ENCODE peak calls at places on chromosomes 13 and 19, in eight cellular contexts. L, Q, D, A, O, R, K and U are unnamed samples.

GRCh38 chr13:57739791-57740190 is 108.2 kb downstream of the PCDH17 start:
- DNase-seq in O (no peak), L (no peak), D (no peak), K (no peak), Q (no peak), R (no peak), A (no peak), U (no peak)

GRCh38 chr13:94112227-94112626 is 367.3 kb downstream of the DCT start:
- DNase-seq in Q (peak; percentile 77), D (no peak), O (no peak), A (no peak), K (no peak), L (peak; percentile 93), R (no peak), U (no peak)

GRCh38 chr19:3357731-3358391 is 8.5 kb upstream of the NFIC start:
- DNase-seq in R (peak; percentile 27), Q (no peak), K (no peak), A (no peak), O (no peak), D (peak; percentile 22), L (no peak), U (no peak)

GRCh38 chr13:108728370-108728769 is 99.0 kb downstream of the MYO16 start:
- DNase-seq in O (no peak), A (no peak), R (no peak), K (no peak), L (no peak), Q (no peak), D (no peak), U (no peak)

GRCh38 chr19:2302319-2303208 is 5.4 kb downstream of the LINGO3 start:
- DNase-seq in K (peak; percentile 63), O (no peak), A (no peak), D (peak; percentile 51), R (peak; percentile 62), L (peak; percentile 55), Q (no peak), U (no peak)

GRCh38 chr13:101231751-101232428 is 184.4 kb downstream of the NALCN start:
- DNase-seq in Q (no peak), O (no peak), D (no peak), L (peak; percentile 41), A (no peak), K (no peak), R (no peak), U (no peak)

GRCh38 chr13:78659450-78660110 is 625 bp upstream of the OBI1 start:
- DNase-seq in L (peak; percentile 1), K (no peak), D (no peak), O (no peak), A (no peak), Q (no peak), R (peak; percentile 14), U (peak; percentile 47)

GRCh38 chr19:40502647-40503046 is 35.8 kb downstream of the SPTBN4 start:
- DNase-seq in K (no peak), R (no peak), A (no peak), O (no peak), L (peak; percentile 11), D (peak; percentile 8), Q (no peak), U (no peak)

GRCh38 chr19:3029070-3029923 is at the start of gene TLE2:
- DNase-seq in D (no peak), R (peak; percentile 33), L (no peak), O (no peak), Q (no peak), A (no peak), K (no peak), U (no peak)

GRCh38 chr13:67230774-67231480 is 791 bp upstream of the PCDH9 start:
- DNase-seq in Q (peak; percentile 7), O (no peak), L (peak; percentile 70), A (no peak), R (peak; percentile 42), K (peak; percentile 68), D (peak; percentile 27), U (no peak)

GRCh38 chr19:49635530-49636229 is 4.3 kb downstream of the RRAS start:
- DNase-seq in K (no peak), R (no peak), D (no peak), Q (no peak), L (no peak), A (no peak), O (no peak), U (no peak)